ENCODE peak calls at places on chromosome 15, in seven cellular contexts. Z is activated T-cell treated with anti-CD3 and anti-CD28 coated beads, Interleukin-2, amount 50 U/mL, for 24 hours; O is Daoy; Q is head of caudate nucleus; P is naive thymus-derived CD4-positive, alpha-beta T cell; J is stimulated activated CD8-positive, alpha-beta memory T cell treated with anti-CD3 and anti-CD28 coated beads, Interleukin-7, amount 100 ng/mL, for 24 hours; C is activated CD4-positive, alpha-beta T cell treated with anti-CD3 and anti-CD28 coated beads, Interleukin-2, amount 50 U/mL, for 24 hours. E is an unnamed sample.

GRCh38 chr15:31974154-31974794 is 56.0 kb upstream of the CHRNA7 start:
- DNase-seq in Z (no peak), O (no peak), Q (no peak), P (no peak), J (no peak), C (no peak), E (no peak)

GRCh38 chr15:57600197-57600596 is 8.5 kb downstream of the MYZAP start:
- DNase-seq in Z (no peak), O (no peak), Q (no peak), P (no peak), J (no peak), C (no peak), E (no peak)

GRCh38 chr15:63801171-63801570 is 32.6 kb downstream of the HERC1 start:
- DNase-seq in Z (no peak), O (no peak), Q (no peak), P (no peak), J (no peak), C (no peak), E (no peak)

GRCh38 chr15:43872416-43873020 is 45.7 kb downstream of the WDR76 start:
- DNase-seq in Z (no peak), O (peak; percentile 54), Q (peak; percentile 82), P (no peak), J (no peak), C (no peak), E (peak; percentile 32)

GRCh38 chr15:73026496-73027054 is 25.7 kb upstream of the NEO1 start:
- DNase-seq in Z (no peak), O (no peak), Q (no peak), P (no peak), J (no peak), C (no peak), E (peak; percentile 85)

GRCh38 chr15:80929225-80929624 is 60.4 kb downstream of the MESD start:
- DNase-seq in Z (no peak), O (peak; percentile 91), Q (no peak), P (no peak), J (no peak), C (no peak), E (no peak)

GRCh38 chr15:55770808-55771207 is 27.9 kb upstream of the PRTG start:
- DNase-seq in Z (no peak), O (no peak), Q (no peak), P (no peak), J (no peak), C (no peak), E (no peak)

GRCh38 chr15:60612400-60613048 is 133.6 kb upstream of the ICE2 start:
- DNase-seq in Z (no peak), O (peak; percentile 5), Q (no peak), P (no peak), J (no peak), C (no peak), E (no peak)

GRCh38 chr15:80106051-80106450 is 46.6 kb downstream of the ZFAND6 start:
- DNase-seq in Z (no peak), O (no peak), Q (no peak), P (no peak), J (no peak), C (no peak), E (no peak)

E was measured in retina.